ENCODE peak calls at places on chromosome 22, in four cellular contexts. C, O, G and W are unnamed samples. For H3K4me1, the result is how much of the 10 kb centered on the place peaks cover.

GRCh38 chr22:28115426-28115825 is 196.4 kb upstream of the PITPNB start:
- DNase-seq in C (no peak), O (no peak), G (no peak), W (no peak)

GRCh38 chr22:42270178-42270511 is 308 bp downstream of the TCF20 start:
- DNase-seq in C (no peak), O (no peak), G (no peak), W (peak)

GRCh38 chr22:35326854-35327562 is 27.3 kb downstream of the TOM1 start:
- DNase-seq in C (no peak), O (no peak), G (no peak), W (peak)

GRCh38 chr22:27238935-27239510 is 562.5 kb downstream of the MN1 start:
- DNase-seq in C (peak), O (no peak), G (peak), W (peak)

GRCh38 chr22:27164781-27165503 is 507.6 kb downstream of the MIAT start:
- DNase-seq in C (no peak), O (no peak), G (no peak), W (no peak)

GRCh38 chr22:40478456-40479125 is 108.2 kb downstream of the SGSM3 start:
- DNase-seq in C (no peak), O (no peak), G (no peak), W (no peak)

GRCh38 chr22:43173976-43174720 is 12.8 kb downstream of the TTLL12 start:
- DNase-seq in C (no peak), O (no peak), G (no peak), W (no peak)

GRCh38 chr22:42397332-42398246 is 34.6 kb downstream of the NFAM1 start:
- DNase-seq in C (peak), O (no peak), G (no peak), W (no peak)

GRCh38 chr22:31926969-31927368 is 17.4 kb upstream of the YWHAH start:
- DNase-seq in C (no peak), O (no peak), G (no peak), W (no peak)

GRCh38 chr22:44182591-44183588 is 2.2 kb downstream of the PARVG start:
- DNase-seq in C (peak), O (no peak), G (peak), W (peak)

GRCh38 chr22:48332438-48333322 is 1495.0 kb downstream of the BRD1 start:
- DNase-seq in C (no peak), O (no peak), G (no peak), W (no peak)

GRCh38 chr22:48772286-48772907 is 1055.3 kb downstream of the BRD1 start:
- DNase-seq in C (no peak), O (no peak), G (no peak), W (no peak)

GRCh38 chr22:38467904-38468760 is at the start of gene KDELR3:
- DNase-seq in C (peak), O (no peak), G (peak), W (peak)
- TF ChIP-seq CTCF in C (no peak), O (peak), G (no peak), W (no peak)

GRCh38 chr22:46528121-46528610 is 9.3 kb downstream of the CELSR1 start:
- DNase-seq in C (no peak), O (no peak), G (no peak), W (no peak)

GRCh38 chr22:46525681-46526483 is 11.5 kb downstream of the CELSR1 start:
- DNase-seq in C (no peak), O (no peak), G (no peak), W (peak)

GRCh38 chr22:46524203-46524740 is 13.1 kb downstream of the CELSR1 start:
- DNase-seq in C (no peak), O (no peak), G (no peak), W (no peak)

GRCh38 chr22:46522743-46523300 is 14.6 kb downstream of the CELSR1 start:
- DNase-seq in C (no peak), O (no peak), G (no peak), W (no peak)

DNA sequence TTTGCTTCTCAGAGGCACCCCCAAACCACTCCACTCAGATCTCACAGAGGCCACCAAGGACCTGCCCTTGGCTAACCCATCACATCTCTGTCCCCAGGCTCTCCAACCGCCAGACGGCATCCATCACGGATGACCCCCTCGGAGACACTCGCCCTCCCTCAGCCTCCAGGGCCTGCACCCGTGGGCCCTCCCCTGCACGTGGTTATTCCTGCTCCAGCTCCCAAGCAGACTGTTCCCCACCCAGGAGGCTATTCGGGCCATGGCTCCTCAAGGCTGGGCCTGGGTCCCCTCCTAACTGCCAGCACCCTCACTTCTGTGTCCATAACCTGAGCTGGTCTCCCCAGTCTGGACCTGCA is 11.0 kb downstream of the CELSR1 start:
- DNase-seq in C (no peak), O (no peak), G (no peak), W (no peak)
- H3K27ac ChIP-seq in C (no peak), O (no peak), G (no peak), W (no peak)

GRCh38 chr22:50208430-50208938 is 7.7 kb downstream of the SELENOO start:
- DNase-seq in C (no peak), O (no peak), G (no peak), W (no peak)

GRCh38 chr22:50207383-50208031 is 6.7 kb downstream of the SELENOO start:
- DNase-seq in C (no peak), O (no peak), G (no peak), W (no peak)

GRCh38 chr22:50205781-50206569 is 5.2 kb downstream of the SELENOO start:
- DNase-seq in C (no peak), O (no peak), G (no peak), W (peak)

GRCh38 chr22:50208939-50209892 is 8.4 kb downstream of the SELENOO start:
- DNase-seq in C (no peak), O (no peak), G (no peak), W (peak)

GRCh38 chr22:50206599-50206998 is 5.8 kb downstream of the SELENOO start:
- DNase-seq in C (peak), O (no peak), G (peak), W (peak)
- H3K4me1 ChIP-seq in C (half or more), O (under half), G (under half), W (under half)

GRCh38 chr22:24270556-24271405 is at the start of gene SPECC1L:
- DNase-seq in C (peak), O (peak), G (peak), W (peak)
- TF ChIP-seq CTCF in C (peak), O (no peak), G (peak), W (peak)

GRCh38 chr22:29658171-29658570 is 54.7 kb downstream of the NF2 start:
- DNase-seq in C (no peak), O (no peak), G (no peak), W (no peak)

GRCh38 chr22:29663230-29663826 is 56.5 kb upstream of the CABP7 start:
- DNase-seq in C (no peak), O (no peak), G (no peak), W (no peak)

GRCh38 chr22:29664731-29665130 is 55.1 kb upstream of the CABP7 start:
- DNase-seq in C (no peak), O (no peak), G (no peak), W (no peak)

GRCh38 chr22:29661355-29661754 is 57.9 kb downstream of the NF2 start:
- DNase-seq in C (no peak), O (no peak), G (no peak), W (no peak)

DNA sequence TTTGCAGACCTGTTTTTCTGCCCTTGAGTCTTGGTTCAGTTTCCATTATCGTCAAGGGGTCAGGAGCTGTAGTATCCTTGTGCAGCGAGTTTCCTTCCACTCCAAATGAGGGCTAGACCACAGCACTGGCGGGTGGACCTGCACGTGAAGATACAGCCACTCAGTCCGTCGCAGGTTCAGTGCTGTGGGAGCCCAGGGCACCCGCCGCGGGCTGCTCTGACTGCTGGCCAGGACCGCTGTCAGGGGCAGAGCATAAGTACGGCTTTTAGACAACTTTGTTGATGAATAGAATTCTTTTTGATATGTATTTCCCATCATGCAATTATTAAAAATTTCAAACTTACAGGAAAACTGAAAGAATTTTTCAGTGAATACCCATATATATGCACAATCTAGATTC is 56.6 kb downstream of the NF2 start:
- DNase-seq in C (no peak), O (no peak), G (no peak), W (no peak)
- H3K27ac ChIP-seq in C (no peak), O (no peak), G (no peak), W (no peak)

DNA sequence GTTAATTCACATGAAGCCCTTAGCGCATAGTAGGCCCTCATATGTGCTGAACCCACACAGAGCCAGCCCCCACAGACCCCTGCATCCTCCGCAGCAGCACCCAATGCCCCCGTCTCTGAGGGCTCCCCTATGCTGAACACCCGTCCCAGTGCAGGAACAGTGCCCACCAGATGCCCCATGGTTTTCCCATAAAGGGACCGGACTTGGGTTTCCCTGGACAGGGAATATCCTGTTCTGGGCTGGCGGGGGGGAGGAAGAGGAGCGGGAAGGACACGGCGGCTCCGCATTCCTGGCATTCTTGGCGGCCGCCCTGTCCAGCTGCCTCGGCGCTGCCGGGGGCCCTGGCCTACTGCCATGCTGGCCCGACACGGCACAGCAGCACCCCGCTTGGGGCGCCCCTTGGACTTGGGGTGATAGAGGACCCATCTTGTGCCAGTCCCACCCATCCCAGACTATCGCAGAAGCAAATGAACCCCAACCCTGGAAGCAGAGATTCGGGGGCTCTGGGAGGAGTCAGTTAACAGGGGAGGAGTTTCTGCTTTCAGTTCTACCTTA is 23.7 kb upstream of the CBX7 start:
- DNase-seq in C (peak), O (no peak), G (peak), W (peak)
- H3K4me1 ChIP-seq in C (half or more), O (under half), G (under half), W (under half)

GRCh38 chr22:33007485-33007884 is 50.7 kb downstream of the SYN3 start:
- DNase-seq in C (no peak), O (no peak), G (no peak), W (no peak)

GRCh38 chr22:33018232-33018864 is 39.8 kb downstream of the SYN3 start:
- DNase-seq in C (peak), O (peak), G (peak), W (no peak)

GRCh38 chr22:33013531-33014162 is 44.5 kb downstream of the SYN3 start:
- DNase-seq in C (no peak), O (no peak), G (no peak), W (no peak)

GRCh38 chr22:33014621-33015020 is 43.6 kb downstream of the SYN3 start:
- DNase-seq in C (no peak), O (no peak), G (no peak), W (no peak)

GRCh38 chr22:33013051-33013450 is 45.1 kb downstream of the SYN3 start:
- DNase-seq in C (no peak), O (no peak), G (no peak), W (no peak)
- TF ChIP-seq CTCF in C (no peak), O (no peak), G (no peak), W (no peak)

GRCh38 chr22:24285245-24285644 is 14.6 kb downstream of the SPECC1L start:
- DNase-seq in C (no peak), O (no peak), G (no peak), W (no peak)

GRCh38 chr22:24289781-24290181 is 19.1 kb downstream of the SPECC1L start:
- DNase-seq in C (no peak), O (no peak), G (no peak), W (no peak)

GRCh38 chr22:24282401-24282800 is 11.8 kb downstream of the SPECC1L start:
- DNase-seq in C (no peak), O (no peak), G (no peak), W (no peak)

GRCh38 chr22:24289138-24289537 is 18.5 kb downstream of the SPECC1L start:
- DNase-seq in C (no peak), O (no peak), G (no peak), W (no peak)

DNA sequence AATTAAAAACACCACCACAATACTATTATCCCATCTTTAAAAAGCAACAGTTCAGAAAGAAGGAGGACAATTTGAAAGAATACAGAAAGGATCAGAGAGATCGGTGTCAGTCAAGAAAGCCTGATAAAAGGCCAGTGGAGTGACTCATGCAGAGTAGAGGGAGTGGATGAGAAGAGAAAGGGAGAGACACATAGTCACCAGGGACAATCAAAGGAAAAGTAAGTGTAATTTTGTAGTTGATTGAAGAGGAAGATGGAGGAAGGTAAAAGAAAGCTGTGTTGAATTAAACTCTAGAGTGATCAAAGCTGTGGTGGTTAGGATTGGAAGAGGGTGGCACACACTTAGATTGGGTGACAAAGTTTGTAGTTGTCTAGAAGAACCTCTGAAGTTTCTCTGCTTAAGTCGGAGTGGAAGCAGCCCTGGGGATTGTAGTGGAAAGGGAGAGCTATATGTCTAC is 14.1 kb downstream of the SPECC1L start:
- DNase-seq in C (no peak), O (no peak), G (no peak), W (no peak)
- H3K27ac ChIP-seq in C (peak), O (no peak), G (no peak), W (peak)